ENCODE peak calls at places on chromosome 6, in eight cellular contexts. F is CD8-positive, alpha-beta T cell; D is choroid plexus epithelial cell; U is mammary epithelial cell; M is left lung; G is AG04449; K is heart left ventricle; O is tibial artery. Y is an unnamed sample.

GRCh38 chr6:3596736-3597135 is 139.9 kb upstream of the SLC22A23 start:
- DNase-seq in F (no peak), D (no peak), U (no peak), M (no peak), G (no peak), K (no peak), O (no peak), Y (no peak)

GRCh38 chr6:36848658-36849441 is 9.6 kb upstream of the CPNE5 start:
- DNase-seq in F (no peak), D (no peak), U (peak; percentile 27), M (peak; percentile 82), G (no peak), K (peak; percentile 78), O (peak; percentile 65), Y (no peak)

GRCh38 chr6:32153252-32153834 is 598 bp upstream of the PPT2 start:
- DNase-seq in F (no peak), D (peak; percentile 48), U (peak; percentile 13), M (no peak), G (no peak), K (peak; percentile 68), O (peak; percentile 78), Y (no peak)

GRCh38 chr6:7173843-7174503 is 66.2 kb downstream of the RREB1 start:
- DNase-seq in F (no peak), D (no peak), U (no peak), M (no peak), G (no peak), K (no peak), O (no peak), Y (no peak)

GRCh38 chr6:108621117-108621516 is 60.4 kb downstream of the FOXO3 start:
- DNase-seq in F (no peak), D (peak; percentile 86), U (peak; percentile 81), M (no peak), G (peak; percentile 59), K (no peak), O (peak; percentile 76), Y (no peak)

GRCh38 chr6:118876814-118877213 is 17.1 kb upstream of the ASF1A start:
- DNase-seq in F (no peak), D (peak; percentile 72), U (no peak), M (no peak), G (peak; percentile 40), K (no peak), O (no peak), Y (no peak)

GRCh38 chr6:8652710-8653109 is 217.4 kb upstream of the SLC35B3 start:
- DNase-seq in F (no peak), D (no peak), U (no peak), M (no peak), G (no peak), K (no peak), O (no peak), Y (no peak)

GRCh38 chr6:36609582-36609981 is 15.4 kb downstream of the SRSF3 start:
- DNase-seq in F (no peak), D (no peak), U (no peak), M (no peak), G (no peak), K (no peak), O (no peak), Y (no peak)

GRCh38 chr6:129812145-129812777 is 48.9 kb downstream of the TMEM244 start:
- DNase-seq in F (no peak), D (peak; percentile 22), U (no peak), M (no peak), G (no peak), K (no peak), O (no peak), Y (no peak)

GRCh38 chr6:121504227-121504626 is 68.8 kb downstream of the GJA1 start:
- DNase-seq in F (no peak), D (peak; percentile 91), U (peak; percentile 80), M (no peak), G (peak; percentile 90), K (no peak), O (no peak), Y (peak; percentile 46)

GRCh38 chr6:3456395-3456767 is 469 bp downstream of the SLC22A23 start:
- DNase-seq in F (no peak), D (no peak), U (no peak), M (no peak), G (no peak), K (no peak), O (no peak), Y (no peak)

GRCh38 chr6:170272341-170273065 is 18.4 kb downstream of the DLL1 start:
- DNase-seq in F (no peak), D (no peak), U (no peak), M (peak; percentile 73), G (no peak), K (peak; percentile 46), O (no peak), Y (no peak)

GRCh38 chr6:53520320-53520928 is 24.5 kb downstream of the GCLC start:
- DNase-seq in F (no peak), D (no peak), U (no peak), M (no peak), G (no peak), K (no peak), O (no peak), Y (no peak)

GRCh38 chr6:39137235-39137634 is 22.2 kb upstream of the SAYSD1 start:
- DNase-seq in F (no peak), D (peak; percentile 59), U (peak; percentile 30), M (no peak), G (no peak), K (no peak), O (no peak), Y (peak; percentile 22)

GRCh38 chr6:26592649-26593048 is 4.1 kb upstream of the ABT1 start:
- DNase-seq in F (no peak), D (peak; percentile 41), U (no peak), M (no peak), G (no peak), K (no peak), O (no peak), Y (no peak)

GRCh38 chr6:36594029-36594815 is at the start of gene SRSF3:
- DNase-seq in F (peak; percentile 90), D (peak; percentile 99), U (peak; percentile 97), M (peak; percentile 97), G (peak; percentile 84), K (peak; percentile 97), O (peak; percentile 98), Y (peak; percentile 93)

GRCh38 chr6:33983109-33983475 is 162.8 kb downstream of the GRM4 start:
- DNase-seq in F (no peak), D (peak; percentile 17), U (no peak), M (no peak), G (no peak), K (peak; percentile 57), O (peak; percentile 63), Y (peak; percentile 91)

GRCh38 chr6:55277628-55278003 is 49.7 kb upstream of the GFRAL start:
- DNase-seq in F (no peak), D (no peak), U (no peak), M (no peak), G (no peak), K (no peak), O (no peak), Y (no peak)

GRCh38 chr6:47195251-47195650 is 114.5 kb downstream of the TNFRSF21 start:
- DNase-seq in F (no peak), D (peak; percentile 66), U (no peak), M (no peak), G (no peak), K (peak; percentile 71), O (no peak), Y (no peak)

GRCh38 chr6:119929121-119929520 is 579.6 kb upstream of the MAN1A1 start:
- DNase-seq in F (no peak), D (no peak), U (no peak), M (no peak), G (no peak), K (no peak), O (no peak), Y (no peak)

GRCh38 chr6:95767897-95768463 is 190.6 kb downstream of the MANEA start:
- DNase-seq in F (no peak), D (no peak), U (no peak), M (no peak), G (no peak), K (no peak), O (no peak), Y (peak; percentile 15)

GRCh38 chr6:44898296-44898930 is 429.7 kb upstream of the RUNX2 start:
- DNase-seq in F (no peak), D (peak; percentile 66), U (peak; percentile 54), M (peak; percentile 64), G (peak; percentile 41), K (no peak), O (no peak), Y (no peak)

GRCh38 chr6:151633517-151634335 is 139.9 kb downstream of the CCDC170 start:
- DNase-seq in F (no peak), D (no peak), U (no peak), M (no peak), G (no peak), K (no peak), O (no peak), Y (no peak)

GRCh38 chr6:75855047-75855446 is 106.0 kb downstream of the MYO6 start:
- DNase-seq in F (no peak), D (peak; percentile 92), U (peak; percentile 20), M (no peak), G (peak; percentile 12), K (no peak), O (no peak), Y (peak; percentile 86)
- TF ChIP-seq CTCF in F (no peak), D (peak; percentile 66), U (peak; percentile 54), M (peak; percentile 38), G (peak; percentile 45), K (peak; percentile 31), O (peak; percentile 36), Y (peak; percentile 74)

DNA sequence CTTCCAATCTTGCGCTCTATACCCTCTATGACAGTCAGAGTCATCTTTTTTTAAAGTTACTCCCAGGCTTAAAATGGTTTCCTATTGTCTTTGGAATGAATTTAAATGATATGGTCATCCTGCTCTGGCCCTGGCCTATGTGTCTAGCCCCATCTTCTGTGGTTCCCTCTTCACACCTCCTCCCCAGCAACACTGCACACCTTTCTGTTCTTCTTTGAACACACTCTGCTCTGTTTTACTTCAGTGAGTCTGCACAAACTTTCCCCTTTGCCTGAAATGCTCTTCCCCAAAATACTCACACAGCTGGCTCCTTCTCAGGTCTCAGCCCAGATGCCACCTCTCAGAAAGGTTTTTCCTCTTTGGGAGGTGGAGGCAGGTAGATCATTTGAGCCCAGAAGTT is 132.7 kb downstream of the FYN start:
- DNase-seq in F (no peak), D (no peak), U (no peak), M (no peak), G (no peak), K (no peak), O (no peak), Y (no peak)
- H3K4me3 ChIP-seq in F (no peak overlapping the region), D (no peak overlapping the region), U (no peak overlapping the region), M (no peak overlapping the region), G (no peak overlapping the region), K (no peak overlapping the region), O (no peak overlapping the region), Y (no peak overlapping the region)

DNA sequence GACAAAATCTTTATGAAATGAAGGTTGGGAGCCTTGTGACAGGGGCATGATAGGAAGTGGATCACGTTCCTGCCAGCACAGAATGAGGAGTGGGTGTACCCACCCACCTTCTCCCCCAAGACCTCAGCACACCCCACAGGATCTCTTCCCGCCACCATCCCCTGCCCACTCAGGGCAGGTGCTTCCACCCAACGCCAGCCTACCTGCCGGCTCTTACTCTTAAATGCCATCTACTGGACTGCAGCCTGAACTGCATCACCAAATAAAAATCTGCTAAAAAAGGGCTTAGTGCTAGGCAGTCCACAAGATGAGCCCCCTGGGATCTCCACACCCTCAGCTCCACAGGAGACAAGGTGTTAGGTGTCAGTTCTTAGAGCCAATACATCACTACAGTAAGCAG is 20.6 kb downstream of the DTNBP1 start:
- DNase-seq in F (no peak), D (peak; percentile 41), U (no peak), M (no peak), G (no peak), K (no peak), O (no peak), Y (no peak)
- TF ChIP-seq CTCF in F (no peak), D (peak; percentile 65), U (peak; percentile 44), M (no peak), G (no peak), K (no peak), O (no peak), Y (peak; percentile 33)

GRCh38 chr6:125138083-125138482 is 15.5 kb upstream of the TPD52L1 start:
- DNase-seq in F (no peak), D (no peak), U (no peak), M (no peak), G (no peak), K (no peak), O (no peak), Y (no peak)
- H3K4me3 ChIP-seq in F (no peak overlapping the region), D (no peak overlapping the region), U (no peak overlapping the region), M (no peak overlapping the region), G (no peak overlapping the region), K (no peak overlapping the region), O (no peak overlapping the region), Y (no peak overlapping the region)

Y was measured in LNCaP clone FGC.